ENCODE peak calls at places on chromosomes 2 and 18, in four cellular contexts. K is lung, N is astrocyte, I is aorta. R is an unnamed sample.

GRCh38 chr18:44691148-44691925 is 10.6 kb downstream of the SETBP1 start:
- DNase-seq in I (no peak), N (no peak), K (no peak), R (no peak)

GRCh38 chr18:48724455-48724854 is 185.6 kb downstream of the CTIF start:
- DNase-seq in N (no peak), I (no peak), K (no peak), R (no peak)

GRCh38 chr2:207819021-207819687 is 49.4 kb upstream of the FZD5 start:
- DNase-seq in N (no peak), K (no peak), I (no peak), R (no peak)

GRCh38 chr18:22173928-22174301 is 4.5 kb downstream of the GATA6 start:
- DNase-seq in K (no peak), N (no peak), I (no peak), R (no peak)

GRCh38 chr2:173037245-173038106 is 38.2 kb upstream of the MAP3K20 start:
- DNase-seq in K (peak), I (no peak), N (no peak), R (peak)

GRCh38 chr2:142981069-142981378 is 103.6 kb downstream of the KYNU start:
- DNase-seq in I (no peak), K (no peak), N (no peak), R (no peak)

GRCh38 chr2:218711550-218711929 is 905 bp downstream of the TTLL4 start:
- DNase-seq in I (no peak), N (peak), K (no peak), R (no peak)

GRCh38 chr2:71554028-71554705 is 100.8 kb downstream of the DYSF start:
- DNase-seq in I (peak), N (no peak), K (no peak), R (no peak)

GRCh38 chr2:217943379-217944321 is 59.1 kb downstream of the TNS1 start:
- DNase-seq in N (peak), I (peak), K (peak), R (peak)

GRCh38 chr2:159010340-159010739 is 41.9 kb downstream of the TANC1 start:
- DNase-seq in K (no peak), N (peak), I (peak), R (no peak)

GRCh38 chr2:41963661-41964525 is 83.9 kb upstream of the PKDCC start:
- DNase-seq in I (peak), N (peak), K (no peak), R (peak)

GRCh38 chr2:73243884-73244570 is 9.9 kb downstream of the CCT7 start:
- DNase-seq in K (no peak), N (peak), I (peak), R (no peak)
- H3K27ac ChIP-seq in K (no peak), N (no peak), I (no peak), R (no peak)

GRCh38 chr18:2536063-2536462 is 35.2 kb downstream of the METTL4 start:
- DNase-seq in K (no peak), N (peak), I (no peak), R (no peak)
- H3K27ac ChIP-seq in K (no peak), N (peak), I (peak), R (no peak)

GRCh38 chr2:86021396-86022378 is 84.0 kb downstream of the POLR1A start:
- DNase-seq in N (no peak), I (peak), K (no peak), R (no peak)

GRCh38 chr2:86023366-86023712 is 82.3 kb downstream of the POLR1A start:
- DNase-seq in N (no peak), K (no peak), I (no peak), R (no peak)

GRCh38 chr2:86025229-86025820 is 80.4 kb downstream of the POLR1A start:
- DNase-seq in N (no peak), I (peak), K (no peak), R (no peak)

GRCh38 chr2:86020984-86021383 is 84.7 kb downstream of the POLR1A start:
- DNase-seq in N (peak), I (peak), K (no peak), R (peak)

GRCh38 chr2:86022661-86023365 is 82.9 kb downstream of the POLR1A start:
- DNase-seq in K (no peak), N (no peak), I (peak), R (no peak)
- H3K27ac ChIP-seq in K (no peak), N (no peak), I (no peak), R (no peak)

GRCh38 chr2:27772804-27773203 is 1.3 kb downstream of the MRPL33 start:
- DNase-seq in K (no peak), N (no peak), I (no peak), R (no peak)
- H3K27ac ChIP-seq in K (peak), N (peak), I (no peak), R (peak)

R was measured in right atrium auricular region.